ENCODE peak calls at places on chromosomes 5 and 9, in seven cellular contexts. W is GM13977; C is GM12865; E is HCT116; D is mucosa of descending colon; I is tibial nerve; K is CD8-positive, alpha-beta T cell. N is an unnamed sample.
A peak's percentile ranks its signal among the peaks of the same experiment; 100 is the strongest.

GRCh38 chr5:113615708-113616107 is 102.2 kb downstream of the YTHDC2 start:
- DNase-seq in D (no peak), I (no peak), K (no peak), C (no peak), W (no peak), E (no peak), N (peak; percentile 38)

GRCh38 chr5:132134384-132134783 is 60.8 kb downstream of the CSF2 start:
- DNase-seq in C (peak; percentile 37), K (no peak), D (no peak), I (no peak), W (no peak), E (peak; percentile 8), N (no peak)

GRCh38 chr5:109328626-109329025 is 81.1 kb downstream of the PJA2 start:
- DNase-seq in E (no peak), K (no peak), W (no peak), D (no peak), I (no peak), C (no peak), N (no peak)

GRCh38 chr5:178740926-178741325 is 10.5 kb upstream of the ZNF354A start:
- DNase-seq in K (no peak), W (no peak), D (no peak), E (no peak), I (no peak), C (no peak), N (no peak)

GRCh38 chr5:131634666-131634995 is 398 bp downstream of the RAPGEF6 start:
- DNase-seq in D (no peak), W (no peak), E (peak; percentile 27), I (peak; percentile 39), K (peak; percentile 62), C (peak; percentile 78), N (peak; percentile 60)

GRCh38 chr5:79956173-79956670 is 34.8 kb downstream of the MTX3 start:
- DNase-seq in K (no peak), C (no peak), I (no peak), E (peak; percentile 8), W (no peak), D (no peak), N (no peak)

GRCh38 chr9:85043248-85043647 is 373.7 kb downstream of the NTRK2 start:
- DNase-seq in E (no peak), D (no peak), C (no peak), I (no peak), K (no peak), W (no peak), N (peak; percentile 20)

GRCh38 chr5:146025681-146026080 is 79.7 kb downstream of the PLAC8L1 start:
- DNase-seq in E (no peak), I (no peak), C (no peak), W (no peak), K (no peak), D (no peak), N (no peak)

GRCh38 chr9:121283856-121284732 is 16.1 kb downstream of the GSN start:
- DNase-seq in W (no peak), I (no peak), E (no peak), C (no peak), K (no peak), D (peak; percentile 39), N (peak; percentile 44)

GRCh38 chr5:120779674-120780073 is 315.6 kb downstream of the PRR16 start:
- DNase-seq in C (no peak), W (no peak), I (no peak), D (no peak), E (no peak), K (no peak), N (no peak)

GRCh38 chr9:99720455-99721050 is 101.1 kb upstream of the NR4A3 start:
- DNase-seq in K (no peak), C (peak; percentile 77), I (no peak), D (no peak), W (peak; percentile 25), E (no peak), N (no peak)

GRCh38 chr9:133952598-133953550 is 39.2 kb downstream of the VAV2 start:
- DNase-seq in K (no peak), E (no peak), C (no peak), D (peak; percentile 14), W (no peak), I (no peak), N (no peak)

GRCh38 chr5:157578079-157578780 is 2.7 kb upstream of the ADAM19 start:
- DNase-seq in I (no peak), K (no peak), C (no peak), W (no peak), E (no peak), D (no peak), N (no peak)

GRCh38 chr5:121174351-121174750 is 677.3 kb upstream of the FTMT start:
- DNase-seq in E (no peak), C (no peak), K (no peak), I (no peak), D (no peak), W (no peak), N (no peak)

GRCh38 chr5:65292196-65292595 is 189.5 kb downstream of the ADAMTS6 start:
- DNase-seq in I (no peak), D (no peak), K (no peak), E (no peak), C (no peak), W (no peak), N (no peak)

GRCh38 chr5:107153304-107153703 is 517.4 kb downstream of the EFNA5 start:
- DNase-seq in E (no peak), K (no peak), D (no peak), C (no peak), W (no peak), I (no peak), N (no peak)

GRCh38 chr5:3201941-3202340 is 393.7 kb upstream of the IRX1 start:
- DNase-seq in D (no peak), I (no peak), E (no peak), K (no peak), W (no peak), C (no peak), N (no peak)

GRCh38 chr9:127140842-127141675 is 18.6 kb upstream of the ANGPTL2 start:
- DNase-seq in W (no peak), E (no peak), K (no peak), D (no peak), I (no peak), C (no peak), N (peak; percentile 34)

GRCh38 chr9:136826188-136826541 is 16.1 kb upstream of the AJM1 start:
- DNase-seq in K (no peak), D (no peak), E (no peak), I (no peak), C (no peak), W (no peak), N (no peak)

GRCh38 chr9:130532426-130532825 is 47.0 kb upstream of the FUBP3 start:
- DNase-seq in W (no peak), D (no peak), K (no peak), C (no peak), I (no peak), E (no peak), N (no peak)

DNA sequence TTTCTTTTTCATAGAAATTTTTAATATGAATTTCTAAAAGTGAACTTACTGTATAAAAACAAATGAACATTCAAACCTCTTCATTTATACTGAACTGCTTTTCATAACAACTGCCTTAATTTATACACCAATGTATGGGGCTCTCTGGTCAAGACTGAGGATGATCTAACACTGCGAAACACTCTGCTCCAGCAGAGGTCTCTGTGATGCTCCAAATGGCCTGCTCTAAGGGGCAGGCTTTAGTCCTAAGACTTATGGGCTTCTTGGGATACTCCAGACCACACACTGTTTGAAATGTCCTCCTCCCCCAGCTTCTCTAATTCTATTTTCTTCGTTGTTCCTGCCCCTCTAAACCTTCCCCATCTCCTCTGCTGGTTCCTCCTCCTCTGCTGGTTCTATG is 58.5 kb downstream of the LIFR start:
- DNase-seq in K (no peak), E (peak; percentile 12), W (no peak), C (no peak), I (no peak), D (no peak), N (no peak)
- TF ChIP-seq CTCF in K (no peak), E (no peak), W (no peak), C (no peak), I (no peak), D (no peak), N (no peak)

DNA sequence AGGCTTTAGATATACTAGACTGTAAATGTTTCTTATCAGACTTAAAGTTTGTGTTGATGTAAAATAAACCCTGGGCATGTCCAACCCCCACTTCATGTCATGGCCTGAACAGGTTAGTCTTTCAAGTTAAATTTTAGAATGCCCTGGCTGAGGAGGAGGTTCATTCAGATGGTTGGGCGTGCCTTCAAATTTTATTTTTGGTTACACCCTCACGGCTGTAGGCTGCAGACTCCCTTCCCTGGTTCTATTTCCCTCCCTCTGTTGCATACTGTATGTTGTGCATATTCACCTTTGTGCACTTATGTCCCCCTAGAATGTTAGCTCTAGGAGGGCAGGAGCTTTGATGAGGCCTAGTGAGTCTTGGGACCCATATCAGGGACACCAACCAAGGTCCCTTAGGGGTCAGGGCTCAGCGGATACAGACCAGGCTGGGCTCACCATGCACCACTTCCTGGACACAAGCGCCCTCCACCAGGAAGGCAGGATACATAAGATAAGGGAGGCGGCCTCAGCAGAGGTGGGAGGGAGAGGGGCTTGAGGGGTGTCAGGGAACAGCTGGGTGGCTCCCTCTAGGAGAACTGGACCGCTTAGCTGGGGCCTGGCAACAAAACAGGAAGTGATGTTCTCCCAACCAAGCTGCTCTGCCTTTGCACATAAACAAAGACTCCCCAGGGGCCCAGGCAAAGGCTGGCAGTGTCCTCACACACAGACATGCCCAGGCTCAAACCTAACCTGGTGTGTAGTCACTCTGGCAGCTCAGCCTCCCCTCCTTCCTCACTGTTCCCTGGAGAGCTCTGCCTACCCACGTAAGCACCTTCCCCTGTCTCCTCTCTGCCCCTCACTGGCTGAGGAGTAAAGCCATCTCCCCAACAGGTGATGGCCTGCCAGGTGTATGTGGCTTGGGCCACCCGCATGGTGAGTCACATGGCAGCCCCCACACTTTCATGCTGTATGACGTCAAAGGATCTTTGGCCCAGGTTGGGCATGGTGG is 5.7 kb upstream of the BICD2 start:
- DNase-seq in E (no peak), C (peak; percentile 24), D (no peak), I (no peak), K (no peak), W (no peak), N (no peak)
- TF ChIP-seq CTCF in E (no peak), C (no peak), D (no peak), I (no peak), K (no peak), W (no peak), N (no peak)

GRCh38 chr5:88190106-88190834 is 78.4 kb downstream of the TMEM161B start:
- DNase-seq in I (no peak), D (no peak), C (peak; percentile 11), W (no peak), E (no peak), K (peak; percentile 16), N (no peak)
- TF ChIP-seq CTCF in I (no peak), D (no peak), C (no peak), W (no peak), E (no peak), K (no peak), N (no peak)

DNA sequence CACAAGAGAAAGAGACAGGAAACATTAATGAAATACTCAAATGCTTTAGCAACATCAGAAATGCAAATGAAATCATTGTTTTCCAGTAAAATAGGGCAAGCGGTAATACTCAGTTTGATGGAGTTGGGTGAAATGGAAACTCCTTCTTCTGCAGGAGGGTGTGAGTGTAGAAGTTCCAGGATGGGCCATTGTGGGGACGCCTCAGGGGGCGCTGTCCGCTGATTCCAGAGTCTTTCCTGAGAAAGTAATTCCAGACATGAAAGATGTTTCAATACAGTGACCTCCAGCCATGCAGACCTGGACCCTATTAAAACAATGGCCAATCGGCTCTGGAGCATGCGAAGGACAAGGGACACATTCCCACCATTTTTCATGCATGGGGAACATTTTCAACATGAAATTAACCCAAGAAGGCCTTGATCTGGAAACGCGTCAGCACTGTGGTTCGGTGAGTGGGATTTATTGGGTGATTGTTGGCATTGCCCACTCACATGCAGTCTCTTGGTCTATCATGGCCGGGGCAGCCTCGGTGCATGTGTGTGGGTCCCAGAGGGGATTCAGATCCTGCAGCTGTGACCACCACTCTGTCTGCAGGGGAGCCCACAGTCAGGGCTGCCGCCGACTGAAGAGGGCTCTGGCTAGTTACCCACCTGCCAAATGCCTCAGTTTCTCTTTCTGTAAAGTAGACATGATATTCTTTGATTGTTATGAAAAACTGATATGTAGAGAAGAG is 132.6 kb upstream of the IRX4 start:
- DNase-seq in I (no peak), W (no peak), E (no peak), D (no peak), K (no peak), C (no peak), N (no peak)
- TF ChIP-seq CTCF in I (no peak), W (no peak), E (peak; percentile 5), D (no peak), K (no peak), C (no peak), N (no peak)

N was measured in testis.